ENCODE peak calls at places on chromosomes 7 and 10, in six cellular contexts. F, L, Z, S, Y and C are unnamed samples.
A peak's percentile ranks its signal among the peaks of the same experiment; 100 is the strongest.

GRCh38 chr10:50470345-50470744 is 153.4 kb downstream of the SGMS1 start:
- DNase-seq in F (no peak), L (no peak), Z (no peak), S (peak; percentile 24), Y (no peak), C (no peak)

GRCh38 chr7:129644634-129645230 is 33.2 kb downstream of the NRF1 start:
- DNase-seq in F (peak; percentile 20), L (peak; percentile 55), Z (no peak), S (peak; percentile 33), Y (no peak), C (peak; percentile 35)

GRCh38 chr7:23544913-23545354 is 13.2 kb upstream of the TRA2A start:
- DNase-seq in F (no peak), L (peak; percentile 65), Z (no peak), S (peak; percentile 37), Y (no peak), C (peak; percentile 39)

GRCh38 chr7:29102554-29103151 is 43.7 kb downstream of the CPVL start:
- DNase-seq in F (peak; percentile 8), L (peak; percentile 49), Z (peak; percentile 69), S (peak; percentile 56), Y (no peak), C (no peak)

GRCh38 chr7:55571534-55572377 is 546 bp downstream of the VOPP1 start:
- DNase-seq in F (no peak), L (peak; percentile 45), Z (peak; percentile 53), S (peak; percentile 59), Y (peak; percentile 17), C (peak; percentile 45)

GRCh38 chr7:91657386-91658120 is 222.9 kb downstream of the MTERF1 start:
- DNase-seq in F (no peak), L (peak; percentile 3), Z (no peak), S (no peak), Y (no peak), C (peak; percentile 39)

GRCh38 chr10:61836233-61836887 is 65.1 kb upstream of the ARID5B start:
- DNase-seq in F (no peak), L (no peak), Z (no peak), S (peak; percentile 12), Y (no peak), C (no peak)

GRCh38 chr10:132948351-132948750 is 6.0 kb upstream of the CFAP46 start:
- DNase-seq in F (no peak), L (no peak), Z (no peak), S (no peak), Y (no peak), C (no peak)

GRCh38 chr7:151542606-151543130 is 23.0 kb upstream of the RHEB start:
- DNase-seq in F (no peak), L (no peak), Z (no peak), S (no peak), Y (no peak), C (no peak)

GRCh38 chr10:123645016-123645415 is 21.1 kb upstream of the GPR26 start:
- DNase-seq in F (no peak), L (no peak), Z (no peak), S (no peak), Y (no peak), C (no peak)

GRCh38 chr10:25615926-25616325 is 318.1 kb upstream of the MYO3A start:
- DNase-seq in F (no peak), L (no peak), Z (no peak), S (no peak), Y (no peak), C (no peak)

GRCh38 chr10:71331736-71332135 is 12.7 kb downstream of the SLC29A3 start:
- DNase-seq in F (no peak), L (no peak), Z (no peak), S (no peak), Y (no peak), C (no peak)

GRCh38 chr10:130717088-130717487 is 580.9 kb downstream of the GLRX3 start:
- DNase-seq in F (no peak), L (no peak), Z (no peak), S (no peak), Y (no peak), C (no peak)

GRCh38 chr7:108406474-108406873 is 49.8 kb downstream of the NRCAM start:
- DNase-seq in F (peak; percentile 11), L (no peak), Z (no peak), S (no peak), Y (no peak), C (peak; percentile 55)

GRCh38 chr7:135925205-135925604 is 52.0 kb downstream of the MTPN start:
- DNase-seq in F (no peak), L (no peak), Z (no peak), S (no peak), Y (no peak), C (peak; percentile 40)

GRCh38 chr7:70793060-70793459 is 338.9 kb upstream of the GALNT17 start:
- DNase-seq in F (no peak), L (no peak), Z (no peak), S (no peak), Y (no peak), C (no peak)
- H3K27ac ChIP-seq in F (no peak overlapping the region), L (no peak overlapping the region), Z (no peak overlapping the region), S (no peak overlapping the region), Y (no peak overlapping the region), C (no peak overlapping the region)

GRCh38 chr7:139078911-139079310 is 30.6 kb downstream of the ZC3HAV1 start:
- DNase-seq in F (no peak), L (no peak), Z (no peak), S (no peak), Y (no peak), C (no peak)

GRCh38 chr7:139075871-139076686 is 33.4 kb downstream of the ZC3HAV1 start:
- DNase-seq in F (no peak), L (no peak), Z (no peak), S (no peak), Y (no peak), C (no peak)

GRCh38 chr7:139080905-139081304 is 28.6 kb downstream of the ZC3HAV1 start:
- DNase-seq in F (no peak), L (no peak), Z (no peak), S (no peak), Y (no peak), C (no peak)

GRCh38 chr7:139079861-139080260 is 29.7 kb downstream of the ZC3HAV1 start:
- DNase-seq in F (no peak), L (no peak), Z (no peak), S (no peak), Y (no peak), C (no peak)

DNA sequence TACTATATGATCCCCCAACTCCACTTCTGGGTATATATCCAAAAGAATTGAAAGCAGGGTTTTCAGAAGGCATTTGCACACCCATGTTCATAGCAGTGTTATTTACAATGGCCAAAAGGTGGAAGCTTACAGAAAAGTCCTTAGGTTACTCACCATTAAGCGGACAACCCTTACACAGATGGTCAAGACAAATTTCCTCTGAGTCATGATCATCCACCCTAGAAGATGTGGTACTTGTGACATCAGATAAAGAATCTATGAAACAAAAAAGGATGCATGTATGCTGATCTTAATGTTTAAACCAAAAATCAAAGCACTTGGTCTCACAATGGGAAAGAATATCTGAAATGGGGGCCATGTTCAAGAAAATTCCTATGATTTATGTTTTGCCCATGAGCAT is 31.1 kb downstream of the ZC3HAV1 start:
- DNase-seq in F (no peak), L (no peak), Z (no peak), S (no peak), Y (no peak), C (no peak)
- H3K27ac ChIP-seq in F (no peak overlapping the region), L (no peak overlapping the region), Z (no peak overlapping the region), S (no peak overlapping the region), Y (no peak overlapping the region), C (no peak overlapping the region)

GRCh38 chr10:118290471-118290995 is 51.6 kb downstream of the FAM204A start:
- DNase-seq in F (no peak), L (no peak), Z (no peak), S (no peak), Y (no peak), C (peak; percentile 90)
- H3K27ac ChIP-seq in F (no peak overlapping the region), L (no peak overlapping the region), Z (no peak overlapping the region), S (no peak overlapping the region), Y (no peak overlapping the region), C (peak overlapping the region; percentile 62)

DNA sequence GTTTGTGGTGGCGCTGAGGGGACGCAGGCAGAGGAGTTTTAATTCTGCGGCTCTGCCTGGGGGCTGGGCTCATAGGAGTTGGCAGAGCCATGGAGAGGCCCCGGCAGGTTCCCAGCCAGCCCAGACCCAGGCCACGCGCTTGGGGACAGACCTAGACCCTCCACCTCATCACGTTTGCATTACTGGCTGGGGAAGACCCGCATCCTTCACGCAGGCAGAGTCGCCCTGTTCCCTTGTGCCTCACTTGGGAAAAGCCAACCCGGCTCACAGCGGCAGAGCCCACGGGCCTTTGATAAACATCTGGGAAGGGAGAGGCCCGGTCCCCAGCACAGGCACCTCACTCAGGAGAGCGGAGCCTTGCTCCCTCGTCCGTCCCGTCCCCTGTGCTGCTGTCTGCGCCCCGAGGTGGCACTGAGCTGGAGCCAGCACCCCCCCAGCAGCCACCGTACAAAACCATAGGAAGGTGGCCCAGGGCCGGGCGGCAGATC is 112.9 kb downstream of the CYTH3 start:
- DNase-seq in F (no peak), L (no peak), Z (no peak), S (no peak), Y (no peak), C (no peak)
- H3K27ac ChIP-seq in F (no peak overlapping the region), L (no peak overlapping the region), Z (peak overlapping the region; percentile 87), S (peak overlapping the region; percentile 39), Y (peak overlapping the region; percentile 94), C (no peak overlapping the region)